ENCODE peak calls at places on chromosome 3, in eight cellular contexts. S, F, R, W, Q, Y, M and A are unnamed samples.

GRCh38 chr3:38438421-38438820 is 15.3 kb upstream of the ACVR2B start:
- DNase-seq in W (peak; percentile 29), M (no peak), S (no peak), Y (no peak), F (no peak), R (peak; percentile 25), Q (no peak), A (no peak)

GRCh38 chr3:184774996-184775715 is 36.8 kb upstream of the VPS8 start:
- DNase-seq in Y (no peak), S (no peak), R (no peak), F (no peak), Q (peak; percentile 6), M (no peak), W (no peak), A (no peak)

GRCh38 chr3:62939707-62940106 is 64.5 kb upstream of the CADPS start:
- DNase-seq in S (no peak), W (no peak), F (no peak), R (no peak), M (no peak), Y (no peak), Q (no peak), A (no peak)

GRCh38 chr3:136078421-136079364 is 113.2 kb downstream of the PPP2R3A start:
- DNase-seq in Q (no peak), W (peak; percentile 57), S (no peak), R (peak; percentile 59), Y (no peak), M (no peak), F (no peak), A (no peak)

GRCh38 chr3:72907851-72908620 is 20.2 kb downstream of the GXYLT2 start:
- DNase-seq in F (no peak), M (no peak), Y (peak; percentile 70), R (peak; percentile 93), Q (no peak), S (no peak), W (no peak), A (no peak)

GRCh38 chr3:186938716-186939115 is 8.4 kb downstream of the ST6GAL1 start:
- DNase-seq in Y (peak; percentile 71), R (peak; percentile 44), M (no peak), Q (no peak), S (no peak), F (no peak), W (no peak), A (no peak)

GRCh38 chr3:4856136-4856535 is 123.1 kb upstream of the BHLHE40 start:
- DNase-seq in R (no peak), W (no peak), F (no peak), M (no peak), S (no peak), Q (no peak), Y (no peak), A (no peak)

GRCh38 chr3:120566243-120566980 is 29.7 kb upstream of the NDUFB4 start:
- DNase-seq in F (no peak), W (no peak), M (no peak), Y (no peak), Q (no peak), R (no peak), S (no peak), A (no peak)

GRCh38 chr3:18027161-18027939 is 284.9 kb upstream of the TBC1D5 start:
- DNase-seq in R (no peak), Q (no peak), Y (peak; percentile 42), W (no peak), S (no peak), M (no peak), F (no peak), A (no peak)

GRCh38 chr3:98734311-98734710 is 28.8 kb upstream of the ST3GAL6 start:
- DNase-seq in Y (no peak), W (no peak), R (no peak), F (no peak), Q (no peak), M (no peak), S (no peak), A (no peak)

DNA sequence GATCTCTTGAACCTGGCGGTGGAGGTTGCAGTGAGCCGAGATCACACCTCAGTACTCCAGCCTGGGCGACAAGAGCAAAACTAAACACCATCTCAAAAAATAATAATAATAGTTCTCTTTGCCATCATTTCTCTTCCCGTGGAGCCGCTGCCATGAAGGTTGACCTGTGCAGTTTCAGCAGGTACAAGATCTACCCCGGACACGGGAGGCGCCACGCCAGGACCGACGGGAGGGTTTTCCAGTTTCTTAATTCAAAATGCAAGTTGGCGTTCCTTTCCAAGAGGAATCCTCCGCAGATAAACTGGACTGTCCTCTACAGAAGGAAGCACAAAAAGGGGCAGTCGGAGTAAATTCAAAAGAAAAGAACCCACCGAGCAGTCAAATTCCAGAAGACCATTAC is 11.3 kb upstream of the PPP1R2 start:
- DNase-seq in Q (no peak), W (no peak), R (no peak), M (no peak), F (no peak), S (no peak), Y (no peak), A (no peak)
- H3K9me3 ChIP-seq in Q (no peaks in the 10 kb centered on the region), W (no peaks in the 10 kb centered on the region), R (no peaks in the 10 kb centered on the region), M (no peaks in the 10 kb centered on the region), F (no peaks in the 10 kb centered on the region), S (no peaks in the 10 kb centered on the region), Y (no peaks in the 10 kb centered on the region), A (no peaks in the 10 kb centered on the region)

GRCh38 chr3:128919988-128920387 is 40.6 kb downstream of the ACAD9 start:
- DNase-seq in Y (no peak), W (no peak), S (no peak), F (no peak), M (no peak), Q (no peak), R (no peak), A (no peak)
- H3K9me3 ChIP-seq in Y (peaks cover 2% of the 10 kb centered on the region), W (no peaks in the 10 kb centered on the region), S (peaks cover 4% of the 10 kb centered on the region), F (peaks cover 45% of the 10 kb centered on the region), M (peaks cover 20% of the 10 kb centered on the region), Q (no peaks in the 10 kb centered on the region), R (no peaks in the 10 kb centered on the region), A (no peaks in the 10 kb centered on the region)

GRCh38 chr3:93855406-93855805 is 118.3 kb downstream of the PROS1 start:
- DNase-seq in Y (no peak), M (no peak), W (no peak), R (no peak), F (no peak), S (no peak), Q (no peak), A (no peak)
- H3K9me3 ChIP-seq in Y (no peaks in the 10 kb centered on the region), M (no peaks in the 10 kb centered on the region), W (no peaks in the 10 kb centered on the region), R (no peaks in the 10 kb centered on the region), F (no peaks in the 10 kb centered on the region), S (peaks cover 35% of the 10 kb centered on the region), Q (no peaks in the 10 kb centered on the region), A (no peaks in the 10 kb centered on the region)

GRCh38 chr3:189192725-189193124 is 21.0 kb downstream of the TPRG1 start:
- DNase-seq in M (no peak), S (no peak), F (no peak), Q (no peak), R (no peak), Y (no peak), W (no peak), A (no peak)
- H3K9me3 ChIP-seq in M (peaks cover 34% of the 10 kb centered on the region), S (peaks cover 5% of the 10 kb centered on the region), F (no peaks in the 10 kb centered on the region), Q (no peaks in the 10 kb centered on the region), R (no peaks in the 10 kb centered on the region), Y (no peaks in the 10 kb centered on the region), W (peaks cover 34% of the 10 kb centered on the region), A (peaks cover 7% of the 10 kb centered on the region)

GRCh38 chr3:8484409-8485140 is 17.0 kb upstream of the LMCD1 start:
- DNase-seq in W (no peak), Y (no peak), Q (no peak), F (no peak), R (no peak), S (no peak), M (no peak), A (no peak)
- H3K9me3 ChIP-seq in W (no peaks in the 10 kb centered on the region), Y (no peaks in the 10 kb centered on the region), Q (no peaks in the 10 kb centered on the region), F (peaks cover 14% of the 10 kb centered on the region), R (no peaks in the 10 kb centered on the region), S (no peaks in the 10 kb centered on the region), M (no peaks in the 10 kb centered on the region), A (no peaks in the 10 kb centered on the region)

GRCh38 chr3:106829206-106829605 is 548.0 kb upstream of the CCDC54 start:
- DNase-seq in R (no peak), W (no peak), S (peak; percentile 42), M (no peak), F (no peak), Y (no peak), Q (no peak), A (no peak)
- H3K9me3 ChIP-seq in R (no peaks in the 10 kb centered on the region), W (no peaks in the 10 kb centered on the region), S (no peaks in the 10 kb centered on the region), M (peaks cover 25% of the 10 kb centered on the region), F (peaks cover 9% of the 10 kb centered on the region), Y (no peaks in the 10 kb centered on the region), Q (no peaks in the 10 kb centered on the region), A (no peaks in the 10 kb centered on the region)

DNA sequence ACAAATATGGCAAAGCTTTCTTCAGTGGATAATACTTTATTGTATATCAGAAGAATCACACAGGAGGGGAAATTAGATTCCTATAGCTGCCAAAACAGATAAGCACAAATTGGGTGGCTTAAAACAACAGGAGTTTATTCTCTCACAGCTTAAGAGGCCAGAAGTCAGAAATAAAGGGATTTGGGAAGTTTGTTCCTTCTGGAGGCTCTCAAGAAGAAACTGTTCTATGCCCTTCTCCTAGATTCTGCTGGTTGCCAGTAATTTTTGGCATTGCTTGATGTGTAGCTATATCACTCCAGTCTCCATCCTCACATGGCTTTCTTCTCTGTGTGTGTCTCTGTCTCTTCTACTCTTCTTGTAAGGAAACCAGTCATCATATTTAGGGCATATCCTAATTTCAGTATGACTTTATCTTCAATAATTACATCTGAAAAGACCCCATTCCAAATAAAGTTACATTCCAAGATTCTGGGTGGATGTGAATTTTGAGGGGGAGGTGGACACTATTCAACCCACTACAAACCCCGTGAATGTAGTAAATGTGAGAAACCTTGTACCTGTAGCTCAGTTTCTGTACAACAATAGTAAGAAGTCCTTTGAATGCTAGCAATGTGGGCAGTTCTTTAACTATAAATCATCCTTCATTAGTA is 22.2 kb upstream of the WNT7A start:
- DNase-seq in Y (no peak), W (no peak), Q (no peak), F (no peak), R (no peak), M (no peak), S (no peak), A (no peak)
- H3K9me3 ChIP-seq in Y (peaks cover 14% of the 10 kb centered on the region), W (peaks cover 71% of the 10 kb centered on the region), Q (no peaks in the 10 kb centered on the region), F (peaks cover 42% of the 10 kb centered on the region), R (no peaks in the 10 kb centered on the region), M (peaks cover 9% of the 10 kb centered on the region), S (peaks cover 23% of the 10 kb centered on the region), A (peaks cover 20% of the 10 kb centered on the region)

GRCh38 chr3:69690-70089 is 126.9 kb upstream of the CHL1 start:
- DNase-seq in Y (no peak), S (no peak), Q (no peak), M (no peak), F (no peak), W (no peak), R (peak; percentile 79), A (no peak)
- H3K9me3 ChIP-seq in Y (no peaks in the 10 kb centered on the region), S (no peaks in the 10 kb centered on the region), Q (no peaks in the 10 kb centered on the region), M (no peaks in the 10 kb centered on the region), F (no peaks in the 10 kb centered on the region), W (no peaks in the 10 kb centered on the region), R (no peaks in the 10 kb centered on the region), A (no peaks in the 10 kb centered on the region)